ENCODE peak calls at places on chromosome 13, in nine cellular contexts. One of them, this sample, is unnamed.
A peak's percentile ranks its signal among the peaks of the same experiment; 100 is the strongest.

GRCh38 chr13:24032252-24032651 is 128.3 kb upstream of the SPATA13 start:
- ATAC-seq in psoas muscle: no peak
- ATAC-seq in lower lobe of right lung: peak; percentile 68
- ATAC-seq in naive thymus-derived CD4-positive, alpha-beta T cell: no peak
- ATAC-seq in RWPE2: no peak
- ATAC-seq in K562: no peak
- ATAC-seq in right cardiac atrium: peak; percentile 52
- ATAC-seq in HCT116: no peak
- ATAC-seq in PC-3: no peak
- ATAC-seq in this sample: peak; percentile 77

GRCh38 chr13:36082806-36083205 is 48.4 kb downstream of the DCLK1 start:
- ATAC-seq in psoas muscle: no peak
- ATAC-seq in lower lobe of right lung: no peak
- ATAC-seq in naive thymus-derived CD4-positive, alpha-beta T cell: no peak
- ATAC-seq in RWPE2: no peak
- ATAC-seq in K562: no peak
- ATAC-seq in right cardiac atrium: no peak
- ATAC-seq in HCT116: no peak
- ATAC-seq in PC-3: no peak
- ATAC-seq in this sample: no peak

GRCh38 chr13:75437582-75438318 is 44.2 kb downstream of the TBC1D4 start:
- ATAC-seq in psoas muscle: no peak
- ATAC-seq in lower lobe of right lung: no peak
- ATAC-seq in naive thymus-derived CD4-positive, alpha-beta T cell: no peak
- ATAC-seq in RWPE2: no peak
- ATAC-seq in K562: peak; percentile 69
- ATAC-seq in right cardiac atrium: peak; percentile 65
- ATAC-seq in HCT116: no peak
- ATAC-seq in PC-3: no peak
- ATAC-seq in this sample: no peak

GRCh38 chr13:106599875-106600797 is 32.2 kb upstream of the ARGLU1 start:
- ATAC-seq in psoas muscle: no peak
- ATAC-seq in lower lobe of right lung: peak; percentile 44
- ATAC-seq in naive thymus-derived CD4-positive, alpha-beta T cell: no peak
- ATAC-seq in RWPE2: no peak
- ATAC-seq in K562: no peak
- ATAC-seq in right cardiac atrium: no peak
- ATAC-seq in HCT116: no peak
- ATAC-seq in PC-3: peak; percentile 27
- ATAC-seq in this sample: no peak

GRCh38 chr13:73913043-73913740 is 221.0 kb downstream of the KLF12 start:
- ATAC-seq in psoas muscle: no peak
- ATAC-seq in lower lobe of right lung: no peak
- ATAC-seq in naive thymus-derived CD4-positive, alpha-beta T cell: no peak
- ATAC-seq in RWPE2: no peak
- ATAC-seq in K562: no peak
- ATAC-seq in right cardiac atrium: peak; percentile 22
- ATAC-seq in HCT116: no peak
- ATAC-seq in PC-3: no peak
- ATAC-seq in this sample: no peak

GRCh38 chr13:69591437-69591836 is 516.2 kb upstream of the ATXN8OS start:
- ATAC-seq in psoas muscle: no peak
- ATAC-seq in lower lobe of right lung: no peak
- ATAC-seq in naive thymus-derived CD4-positive, alpha-beta T cell: no peak
- ATAC-seq in RWPE2: no peak
- ATAC-seq in K562: no peak
- ATAC-seq in right cardiac atrium: no peak
- ATAC-seq in HCT116: no peak
- ATAC-seq in PC-3: no peak
- ATAC-seq in this sample: no peak

GRCh38 chr13:50011461-50011860 is 3.8 kb upstream of the KCNRG start:
- ATAC-seq in psoas muscle: no peak
- ATAC-seq in lower lobe of right lung: no peak
- ATAC-seq in naive thymus-derived CD4-positive, alpha-beta T cell: no peak
- ATAC-seq in RWPE2: no peak
- ATAC-seq in K562: no peak
- ATAC-seq in right cardiac atrium: no peak
- ATAC-seq in HCT116: no peak
- ATAC-seq in PC-3: no peak
- ATAC-seq in this sample: no peak

GRCh38 chr13:96020941-96021340 is 32.3 kb downstream of the UGGT2 start:
- ATAC-seq in psoas muscle: no peak
- ATAC-seq in lower lobe of right lung: no peak
- ATAC-seq in naive thymus-derived CD4-positive, alpha-beta T cell: no peak
- ATAC-seq in RWPE2: no peak
- ATAC-seq in K562: no peak
- ATAC-seq in right cardiac atrium: no peak
- ATAC-seq in HCT116: no peak
- ATAC-seq in PC-3: peak; percentile 89
- ATAC-seq in this sample: no peak

GRCh38 chr13:43285891-43286602 is 262.7 kb downstream of the DNAJC15 start:
- ATAC-seq in psoas muscle: peak; percentile 81
- ATAC-seq in lower lobe of right lung: no peak
- ATAC-seq in naive thymus-derived CD4-positive, alpha-beta T cell: no peak
- ATAC-seq in RWPE2: no peak
- ATAC-seq in K562: no peak
- ATAC-seq in right cardiac atrium: peak; percentile 45
- ATAC-seq in HCT116: no peak
- ATAC-seq in PC-3: no peak
- ATAC-seq in this sample: no peak

GRCh38 chr13:28495586-28496564 is 947 bp upstream of the FLT1 start:
- ATAC-seq in psoas muscle: no peak
- ATAC-seq in lower lobe of right lung: peak; percentile 41
- ATAC-seq in naive thymus-derived CD4-positive, alpha-beta T cell: no peak
- ATAC-seq in RWPE2: no peak
- ATAC-seq in K562: no peak
- ATAC-seq in right cardiac atrium: no peak
- ATAC-seq in HCT116: no peak
- ATAC-seq in PC-3: no peak
- ATAC-seq in this sample: no peak
- H3K27me3 ChIP-seq in psoas muscle: peaks cover 56% of the 10 kb centered on the region
- H3K27me3 ChIP-seq in lower lobe of right lung: peaks cover 57% of the 10 kb centered on the region
- H3K27me3 ChIP-seq in naive thymus-derived CD4-positive, alpha-beta T cell: no peaks in the 10 kb centered on the region
- H3K27me3 ChIP-seq in RWPE2: peaks cover 73% of the 10 kb centered on the region
- H3K27me3 ChIP-seq in K562: peaks cover 33% of the 10 kb centered on the region
- H3K27me3 ChIP-seq in right cardiac atrium: no peaks in the 10 kb centered on the region
- H3K27me3 ChIP-seq in HCT116: peaks cover 4% of the 10 kb centered on the region
- H3K27me3 ChIP-seq in PC-3: peaks cover 73% of the 10 kb centered on the region
- H3K27me3 ChIP-seq in this sample: peaks cover 79% of the 10 kb centered on the region

GRCh38 chr13:28494861-28495585 is at the start of gene FLT1:
- ATAC-seq in psoas muscle: peak; percentile 42
- ATAC-seq in lower lobe of right lung: peak; percentile 78
- ATAC-seq in naive thymus-derived CD4-positive, alpha-beta T cell: peak; percentile 39
- ATAC-seq in RWPE2: peak; percentile 49
- ATAC-seq in K562: no peak
- ATAC-seq in right cardiac atrium: peak; percentile 84
- ATAC-seq in HCT116: no peak
- ATAC-seq in PC-3: no peak
- ATAC-seq in this sample: peak; percentile 72

GRCh38 chr13:28497143-28497876 is 2.4 kb upstream of the FLT1 start:
- ATAC-seq in psoas muscle: no peak
- ATAC-seq in lower lobe of right lung: no peak
- ATAC-seq in naive thymus-derived CD4-positive, alpha-beta T cell: no peak
- ATAC-seq in RWPE2: no peak
- ATAC-seq in K562: no peak
- ATAC-seq in right cardiac atrium: no peak
- ATAC-seq in HCT116: no peak
- ATAC-seq in PC-3: no peak
- ATAC-seq in this sample: no peak

GRCh38 chr13:28492527-28493367 is 2.2 kb downstream of the FLT1 start:
- ATAC-seq in psoas muscle: no peak
- ATAC-seq in lower lobe of right lung: no peak
- ATAC-seq in naive thymus-derived CD4-positive, alpha-beta T cell: peak; percentile 88
- ATAC-seq in RWPE2: no peak
- ATAC-seq in K562: no peak
- ATAC-seq in right cardiac atrium: no peak
- ATAC-seq in HCT116: no peak
- ATAC-seq in PC-3: no peak
- ATAC-seq in this sample: no peak

GRCh38 chr13:28494537-28494860 is 429 bp downstream of the FLT1 start:
- ATAC-seq in psoas muscle: no peak
- ATAC-seq in lower lobe of right lung: peak; percentile 36
- ATAC-seq in naive thymus-derived CD4-positive, alpha-beta T cell: peak; percentile 1
- ATAC-seq in RWPE2: peak; percentile 17
- ATAC-seq in K562: no peak
- ATAC-seq in right cardiac atrium: peak; percentile 35
- ATAC-seq in HCT116: no peak
- ATAC-seq in PC-3: no peak
- ATAC-seq in this sample: peak; percentile 2

DNA sequence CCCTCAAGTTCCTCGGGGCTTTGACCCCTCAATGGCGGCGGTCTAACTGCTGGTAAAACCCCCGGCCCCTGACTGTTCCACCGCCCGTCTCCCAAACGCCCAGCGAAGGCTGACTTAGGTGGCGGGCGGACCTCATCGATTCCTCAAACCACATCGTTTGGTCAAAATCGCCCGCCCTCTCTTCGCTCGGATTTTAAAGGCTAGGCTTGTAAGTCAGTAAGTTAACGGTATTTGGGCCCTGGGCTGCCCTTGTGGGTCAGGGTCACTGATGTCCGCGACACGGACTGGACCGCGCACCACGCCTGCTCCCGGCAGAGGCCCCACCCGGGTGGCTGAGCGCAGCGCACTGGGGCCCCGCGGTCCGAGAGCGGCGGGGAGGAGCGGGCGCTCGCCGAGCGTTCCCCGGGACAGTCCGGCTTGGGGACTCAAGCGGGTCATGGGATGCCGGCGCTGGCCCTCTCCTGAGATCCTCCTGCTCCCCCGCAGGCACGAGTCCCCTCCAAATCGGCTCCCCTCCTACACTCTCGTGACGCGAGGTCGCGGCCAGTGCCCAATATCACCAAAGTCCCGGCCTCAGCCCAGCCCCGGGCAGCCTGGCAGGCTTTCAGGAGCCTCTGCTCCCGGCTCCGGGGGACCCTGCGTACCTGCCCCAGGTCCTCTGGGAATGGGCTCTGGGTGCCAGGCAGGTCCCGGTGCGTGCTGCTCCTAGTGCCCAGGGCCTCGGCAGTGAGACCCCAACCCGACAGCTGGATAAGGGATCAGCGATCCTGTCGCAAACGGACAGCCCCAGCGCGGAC is 990 bp downstream of the FLT1 start:
- ATAC-seq in psoas muscle: no peak
- ATAC-seq in lower lobe of right lung: peak; percentile 39
- ATAC-seq in naive thymus-derived CD4-positive, alpha-beta T cell: no peak
- ATAC-seq in RWPE2: no peak
- ATAC-seq in K562: no peak
- ATAC-seq in right cardiac atrium: peak; percentile 20
- ATAC-seq in HCT116: no peak
- ATAC-seq in PC-3: no peak
- ATAC-seq in this sample: no peak
- H3K4me3 ChIP-seq in psoas muscle: peak overlapping the region; percentile 72
- H3K4me3 ChIP-seq in lower lobe of right lung: peak overlapping the region; percentile 64
- H3K4me3 ChIP-seq in naive thymus-derived CD4-positive, alpha-beta T cell: peak overlapping the region; percentile 44
- H3K4me3 ChIP-seq in RWPE2: no peak overlapping the region
- H3K4me3 ChIP-seq in K562: no peak overlapping the region
- H3K4me3 ChIP-seq in right cardiac atrium: peak overlapping the region; percentile 54
- H3K4me3 ChIP-seq in HCT116: no peak overlapping the region
- H3K4me3 ChIP-seq in PC-3: no peak overlapping the region
- H3K4me3 ChIP-seq in this sample: peak overlapping the region; percentile 51

DNA sequence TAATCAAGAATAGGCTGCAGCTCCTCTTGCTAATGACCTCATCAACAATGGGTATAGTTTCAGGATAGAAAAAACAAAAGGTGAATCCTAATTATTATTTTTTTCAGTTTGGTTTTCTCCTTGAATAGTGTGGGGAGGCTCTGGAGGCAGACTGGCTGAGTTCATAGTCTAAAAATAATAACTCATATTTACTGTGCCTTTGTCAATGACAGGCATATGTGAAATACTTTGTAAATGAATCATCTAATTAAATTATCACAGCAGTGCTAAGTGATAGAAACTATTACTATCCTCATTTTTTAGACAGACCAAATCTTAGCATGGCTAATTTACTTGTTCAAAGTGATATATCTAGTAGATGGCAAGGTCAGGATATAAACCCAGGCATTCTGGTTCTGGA is 1261.0 kb upstream of the SLC10A2 start:
- ATAC-seq in psoas muscle: peak; percentile 53
- ATAC-seq in lower lobe of right lung: no peak
- ATAC-seq in naive thymus-derived CD4-positive, alpha-beta T cell: no peak
- ATAC-seq in RWPE2: peak; percentile 66
- ATAC-seq in K562: no peak
- ATAC-seq in right cardiac atrium: no peak
- ATAC-seq in HCT116: no peak
- ATAC-seq in PC-3: no peak
- ATAC-seq in this sample: no peak
- H3K27ac ChIP-seq in psoas muscle: no peak overlapping the region
- H3K27ac ChIP-seq in lower lobe of right lung: no peak overlapping the region
- H3K27ac ChIP-seq in naive thymus-derived CD4-positive, alpha-beta T cell: no peak overlapping the region
- H3K27ac ChIP-seq in RWPE2: no peak overlapping the region
- H3K27ac ChIP-seq in K562: no peak overlapping the region
- H3K27ac ChIP-seq in right cardiac atrium: no peak overlapping the region
- H3K27ac ChIP-seq in HCT116: no peak overlapping the region
- H3K27ac ChIP-seq in PC-3: no peak overlapping the region
- H3K27ac ChIP-seq in this sample: no peak overlapping the region

GRCh38 chr13:99977334-99977911 is 4.2 kb upstream of the ZIC2 start:
- ATAC-seq in psoas muscle: no peak
- ATAC-seq in lower lobe of right lung: no peak
- ATAC-seq in naive thymus-derived CD4-positive, alpha-beta T cell: no peak
- ATAC-seq in RWPE2: no peak
- ATAC-seq in K562: no peak
- ATAC-seq in right cardiac atrium: no peak
- ATAC-seq in HCT116: no peak
- ATAC-seq in PC-3: no peak
- ATAC-seq in this sample: no peak

GRCh38 chr13:99976502-99977115 is 5.0 kb upstream of the ZIC2 start:
- ATAC-seq in psoas muscle: no peak
- ATAC-seq in lower lobe of right lung: no peak
- ATAC-seq in naive thymus-derived CD4-positive, alpha-beta T cell: no peak
- ATAC-seq in RWPE2: no peak
- ATAC-seq in K562: no peak
- ATAC-seq in right cardiac atrium: no peak
- ATAC-seq in HCT116: no peak
- ATAC-seq in PC-3: no peak
- ATAC-seq in this sample: no peak

GRCh38 chr13:99974939-99975561 is 3.5 kb upstream of the ZIC5 start:
- ATAC-seq in psoas muscle: no peak
- ATAC-seq in lower lobe of right lung: no peak
- ATAC-seq in naive thymus-derived CD4-positive, alpha-beta T cell: no peak
- ATAC-seq in RWPE2: no peak
- ATAC-seq in K562: no peak
- ATAC-seq in right cardiac atrium: no peak
- ATAC-seq in HCT116: no peak
- ATAC-seq in PC-3: no peak
- ATAC-seq in this sample: no peak

GRCh38 chr13:99974296-99974938 is 2.9 kb upstream of the ZIC5 start:
- ATAC-seq in psoas muscle: no peak
- ATAC-seq in lower lobe of right lung: no peak
- ATAC-seq in naive thymus-derived CD4-positive, alpha-beta T cell: no peak
- ATAC-seq in RWPE2: no peak
- ATAC-seq in K562: no peak
- ATAC-seq in right cardiac atrium: no peak
- ATAC-seq in HCT116: no peak
- ATAC-seq in PC-3: no peak
- ATAC-seq in this sample: no peak

DNA sequence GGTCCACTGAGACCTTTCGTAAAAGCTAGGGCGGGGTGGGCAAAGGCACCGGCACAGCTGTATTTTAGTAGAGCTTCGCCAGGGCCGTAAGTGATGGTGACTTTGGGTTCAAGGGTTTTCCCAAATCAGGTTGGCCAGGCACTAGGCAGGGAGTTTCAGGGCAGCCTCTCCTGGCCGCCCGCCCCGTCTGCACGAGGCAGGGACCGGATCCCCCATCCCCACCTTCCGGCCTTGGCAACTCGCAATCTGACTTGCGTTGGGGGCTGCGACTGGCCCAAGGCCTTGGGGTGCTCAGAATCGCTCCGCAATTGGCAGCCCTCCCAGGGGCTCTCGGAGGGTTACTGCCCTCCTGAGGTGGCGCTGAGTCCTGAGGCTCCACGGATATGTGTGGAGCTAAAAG is 4.1 kb upstream of the ZIC5 start:
- ATAC-seq in psoas muscle: no peak
- ATAC-seq in lower lobe of right lung: no peak
- ATAC-seq in naive thymus-derived CD4-positive, alpha-beta T cell: no peak
- ATAC-seq in RWPE2: no peak
- ATAC-seq in K562: no peak
- ATAC-seq in right cardiac atrium: no peak
- ATAC-seq in HCT116: no peak
- ATAC-seq in PC-3: no peak
- ATAC-seq in this sample: no peak
- H3K27me3 ChIP-seq in psoas muscle: peaks cover 100% of the 10 kb centered on the region
- H3K27me3 ChIP-seq in lower lobe of right lung: peaks cover 100% of the 10 kb centered on the region
- H3K27me3 ChIP-seq in naive thymus-derived CD4-positive, alpha-beta T cell: peaks cover 80% of the 10 kb centered on the region
- H3K27me3 ChIP-seq in RWPE2: peaks cover 93% of the 10 kb centered on the region
- H3K27me3 ChIP-seq in K562: no peaks in the 10 kb centered on the region
- H3K27me3 ChIP-seq in right cardiac atrium: no peaks in the 10 kb centered on the region
- H3K27me3 ChIP-seq in HCT116: no peaks in the 10 kb centered on the region
- H3K27me3 ChIP-seq in PC-3: peaks cover 67% of the 10 kb centered on the region
- H3K27me3 ChIP-seq in this sample: peaks cover 100% of the 10 kb centered on the region

This sample was measured in gastroesophageal sphincter.